ENCODE peak calls at places on chromosomes 5 and 9, in ten cellular contexts. One of them, this sample, is unnamed.

GRCh38 chr5:38029431-38030065 is 189.7 kb upstream of the GDNF start:
- DNase-seq in MG63: no peak
- DNase-seq in neural crest cell: no peak
- DNase-seq in frontal cortex: no peak
- DNase-seq in left cardiac atrium: no peak
- DNase-seq in astrocyte of the spinal cord: no peak
- DNase-seq in AML-193: no peak
- DNase-seq in HFFc6: no peak
- DNase-seq in nucleus accumbens: no peak
- DNase-seq in retina: no peak
- DNase-seq in this sample: no peak

GRCh38 chr9:89661956-89662717 is 57.3 kb downstream of the GADD45G start:
- DNase-seq in MG63: peak
- DNase-seq in neural crest cell: peak
- DNase-seq in frontal cortex: peak
- DNase-seq in left cardiac atrium: peak
- DNase-seq in astrocyte of the spinal cord: peak
- DNase-seq in AML-193: no peak
- DNase-seq in HFFc6: peak
- DNase-seq in nucleus accumbens: peak
- DNase-seq in retina: peak
- DNase-seq in this sample: peak

GRCh38 chr9:88270398-88270797 is 117.8 kb upstream of the SPIN1 start:
- DNase-seq in MG63: no peak
- DNase-seq in neural crest cell: no peak
- DNase-seq in frontal cortex: no peak
- DNase-seq in left cardiac atrium: no peak
- DNase-seq in astrocyte of the spinal cord: no peak
- DNase-seq in AML-193: no peak
- DNase-seq in HFFc6: peak
- DNase-seq in nucleus accumbens: no peak
- DNase-seq in retina: no peak
- DNase-seq in this sample: no peak

GRCh38 chr5:159059722-159060121 is 40.0 kb downstream of the EBF1 start:
- DNase-seq in MG63: no peak
- DNase-seq in neural crest cell: peak
- DNase-seq in frontal cortex: no peak
- DNase-seq in left cardiac atrium: no peak
- DNase-seq in astrocyte of the spinal cord: no peak
- DNase-seq in AML-193: peak
- DNase-seq in HFFc6: no peak
- DNase-seq in nucleus accumbens: no peak
- DNase-seq in retina: no peak
- DNase-seq in this sample: no peak

GRCh38 chr5:158320934-158321333 is 462.0 kb upstream of the CLINT1 start:
- DNase-seq in MG63: no peak
- DNase-seq in neural crest cell: no peak
- DNase-seq in frontal cortex: no peak
- DNase-seq in left cardiac atrium: no peak
- DNase-seq in astrocyte of the spinal cord: no peak
- DNase-seq in AML-193: no peak
- DNase-seq in HFFc6: no peak
- DNase-seq in nucleus accumbens: no peak
- DNase-seq in retina: no peak
- DNase-seq in this sample: no peak

GRCh38 chr9:7433508-7434292 is 365.9 kb downstream of the DMAC1 start:
- DNase-seq in MG63: peak
- DNase-seq in neural crest cell: no peak
- DNase-seq in frontal cortex: no peak
- DNase-seq in left cardiac atrium: no peak
- DNase-seq in astrocyte of the spinal cord: no peak
- DNase-seq in AML-193: no peak
- DNase-seq in HFFc6: no peak
- DNase-seq in nucleus accumbens: no peak
- DNase-seq in retina: no peak
- DNase-seq in this sample: no peak

GRCh38 chr5:140131967-140132409 is 6.3 kb downstream of the IGIP start:
- DNase-seq in MG63: peak
- DNase-seq in neural crest cell: no peak
- DNase-seq in frontal cortex: no peak
- DNase-seq in left cardiac atrium: peak
- DNase-seq in astrocyte of the spinal cord: peak
- DNase-seq in AML-193: peak
- DNase-seq in HFFc6: peak
- DNase-seq in nucleus accumbens: no peak
- DNase-seq in retina: no peak
- DNase-seq in this sample: no peak

GRCh38 chr9:116112236-116112635 is 41.4 kb upstream of the PAPPA start:
- DNase-seq in MG63: no peak
- DNase-seq in neural crest cell: no peak
- DNase-seq in frontal cortex: no peak
- DNase-seq in left cardiac atrium: no peak
- DNase-seq in astrocyte of the spinal cord: peak
- DNase-seq in AML-193: peak
- DNase-seq in HFFc6: peak
- DNase-seq in nucleus accumbens: no peak
- DNase-seq in retina: no peak
- DNase-seq in this sample: no peak

GRCh38 chr9:135928074-135928730 is 20.9 kb upstream of the CAMSAP1 start:
- DNase-seq in MG63: no peak
- DNase-seq in neural crest cell: no peak
- DNase-seq in frontal cortex: no peak
- DNase-seq in left cardiac atrium: no peak
- DNase-seq in astrocyte of the spinal cord: no peak
- DNase-seq in AML-193: no peak
- DNase-seq in HFFc6: no peak
- DNase-seq in nucleus accumbens: no peak
- DNase-seq in retina: no peak
- DNase-seq in this sample: no peak

GRCh38 chr5:109788596-109788995 is 98.9 kb downstream of the MAN2A1 start:
- DNase-seq in MG63: no peak
- DNase-seq in neural crest cell: no peak
- DNase-seq in frontal cortex: no peak
- DNase-seq in left cardiac atrium: no peak
- DNase-seq in astrocyte of the spinal cord: no peak
- DNase-seq in AML-193: no peak
- DNase-seq in HFFc6: no peak
- DNase-seq in nucleus accumbens: no peak
- DNase-seq in retina: no peak
- DNase-seq in this sample: no peak

GRCh38 chr9:116002624-116003023 is 151.0 kb upstream of the PAPPA start:
- DNase-seq in MG63: peak
- DNase-seq in neural crest cell: no peak
- DNase-seq in frontal cortex: no peak
- DNase-seq in left cardiac atrium: no peak
- DNase-seq in astrocyte of the spinal cord: peak
- DNase-seq in AML-193: no peak
- DNase-seq in HFFc6: peak
- DNase-seq in nucleus accumbens: no peak
- DNase-seq in retina: no peak
- DNase-seq in this sample: no peak

GRCh38 chr5:111595425-111595824 is 83.1 kb upstream of the STARD4 start:
- DNase-seq in MG63: no peak
- DNase-seq in neural crest cell: no peak
- DNase-seq in frontal cortex: no peak
- DNase-seq in left cardiac atrium: no peak
- DNase-seq in astrocyte of the spinal cord: no peak
- DNase-seq in AML-193: no peak
- DNase-seq in HFFc6: no peak
- DNase-seq in nucleus accumbens: no peak
- DNase-seq in retina: no peak
- DNase-seq in this sample: no peak

GRCh38 chr5:125481506-125482455 is 735.3 kb upstream of the ZNF608 start:
- DNase-seq in MG63: no peak
- DNase-seq in neural crest cell: no peak
- DNase-seq in frontal cortex: no peak
- DNase-seq in left cardiac atrium: no peak
- DNase-seq in astrocyte of the spinal cord: no peak
- DNase-seq in AML-193: no peak
- DNase-seq in HFFc6: no peak
- DNase-seq in nucleus accumbens: no peak
- DNase-seq in retina: peak
- DNase-seq in this sample: peak

GRCh38 chr5:81420039-81420667 is 26.2 kb upstream of the ACOT12 start:
- DNase-seq in MG63: peak
- DNase-seq in neural crest cell: no peak
- DNase-seq in frontal cortex: no peak
- DNase-seq in left cardiac atrium: no peak
- DNase-seq in astrocyte of the spinal cord: peak
- DNase-seq in AML-193: peak
- DNase-seq in HFFc6: peak
- DNase-seq in nucleus accumbens: no peak
- DNase-seq in retina: no peak
- DNase-seq in this sample: peak

GRCh38 chr5:75040973-75041372 is 11.4 kb downstream of the GCNT4 start:
- DNase-seq in MG63: no peak
- DNase-seq in neural crest cell: no peak
- DNase-seq in frontal cortex: no peak
- DNase-seq in left cardiac atrium: no peak
- DNase-seq in astrocyte of the spinal cord: no peak
- DNase-seq in AML-193: no peak
- DNase-seq in HFFc6: peak
- DNase-seq in nucleus accumbens: no peak
- DNase-seq in retina: no peak
- DNase-seq in this sample: no peak

GRCh38 chr5:56200856-56201638 is 32.1 kb downstream of the ANKRD55 start:
- DNase-seq in MG63: peak
- DNase-seq in neural crest cell: peak
- DNase-seq in frontal cortex: peak
- DNase-seq in left cardiac atrium: peak
- DNase-seq in astrocyte of the spinal cord: peak
- DNase-seq in AML-193: peak
- DNase-seq in HFFc6: peak
- DNase-seq in nucleus accumbens: peak
- DNase-seq in retina: peak
- DNase-seq in this sample: peak

GRCh38 chr9:120856700-120857099 is 14.0 kb upstream of the PSMD5 start:
- DNase-seq in MG63: no peak
- DNase-seq in neural crest cell: no peak
- DNase-seq in frontal cortex: no peak
- DNase-seq in left cardiac atrium: no peak
- DNase-seq in astrocyte of the spinal cord: no peak
- DNase-seq in AML-193: no peak
- DNase-seq in HFFc6: no peak
- DNase-seq in nucleus accumbens: no peak
- DNase-seq in retina: no peak
- DNase-seq in this sample: no peak

GRCh38 chr5:1975898-1976765 is 93.4 kb upstream of the IRX4 start:
- DNase-seq in MG63: no peak
- DNase-seq in neural crest cell: no peak
- DNase-seq in frontal cortex: no peak
- DNase-seq in left cardiac atrium: no peak
- DNase-seq in astrocyte of the spinal cord: no peak
- DNase-seq in AML-193: peak
- DNase-seq in HFFc6: no peak
- DNase-seq in nucleus accumbens: no peak
- DNase-seq in retina: no peak
- DNase-seq in this sample: no peak

GRCh38 chr9:129125478-129125877 is 14.3 kb downstream of the PTPA start:
- DNase-seq in MG63: peak
- DNase-seq in neural crest cell: no peak
- DNase-seq in frontal cortex: no peak
- DNase-seq in left cardiac atrium: no peak
- DNase-seq in astrocyte of the spinal cord: peak
- DNase-seq in AML-193: no peak
- DNase-seq in HFFc6: peak
- DNase-seq in nucleus accumbens: no peak
- DNase-seq in retina: no peak
- DNase-seq in this sample: no peak

GRCh38 chr9:80020056-80020455 is 448.3 kb downstream of the TLE4 start:
- DNase-seq in MG63: no peak
- DNase-seq in neural crest cell: no peak
- DNase-seq in frontal cortex: no peak
- DNase-seq in left cardiac atrium: no peak
- DNase-seq in astrocyte of the spinal cord: no peak
- DNase-seq in AML-193: no peak
- DNase-seq in HFFc6: no peak
- DNase-seq in nucleus accumbens: no peak
- DNase-seq in retina: no peak
- DNase-seq in this sample: no peak

GRCh38 chr9:129775443-129775842 is 22.6 kb upstream of the PTGES start:
- DNase-seq in MG63: no peak
- DNase-seq in neural crest cell: no peak
- DNase-seq in frontal cortex: no peak
- DNase-seq in left cardiac atrium: no peak
- DNase-seq in astrocyte of the spinal cord: no peak
- DNase-seq in AML-193: no peak
- DNase-seq in HFFc6: no peak
- DNase-seq in nucleus accumbens: no peak
- DNase-seq in retina: no peak
- DNase-seq in this sample: no peak

GRCh38 chr9:5569357-5569756 is 59.0 kb downstream of the PDCD1LG2 start:
- DNase-seq in MG63: no peak
- DNase-seq in neural crest cell: no peak
- DNase-seq in frontal cortex: no peak
- DNase-seq in left cardiac atrium: no peak
- DNase-seq in astrocyte of the spinal cord: no peak
- DNase-seq in AML-193: peak
- DNase-seq in HFFc6: no peak
- DNase-seq in nucleus accumbens: no peak
- DNase-seq in retina: peak
- DNase-seq in this sample: no peak

GRCh38 chr5:34804913-34805312 is 34.1 kb upstream of the TTC23L start:
- DNase-seq in MG63: no peak
- DNase-seq in neural crest cell: no peak
- DNase-seq in frontal cortex: no peak
- DNase-seq in left cardiac atrium: no peak
- DNase-seq in astrocyte of the spinal cord: peak
- DNase-seq in AML-193: no peak
- DNase-seq in HFFc6: no peak
- DNase-seq in nucleus accumbens: no peak
- DNase-seq in retina: no peak
- DNase-seq in this sample: no peak

GRCh38 chr5:548256-548655 is 24.0 kb upstream of the SLC9A3 start:
- DNase-seq in MG63: peak
- DNase-seq in neural crest cell: no peak
- DNase-seq in frontal cortex: no peak
- DNase-seq in left cardiac atrium: peak
- DNase-seq in astrocyte of the spinal cord: no peak
- DNase-seq in AML-193: no peak
- DNase-seq in HFFc6: peak
- DNase-seq in nucleus accumbens: no peak
- DNase-seq in retina: no peak
- DNase-seq in this sample: no peak

GRCh38 chr5:97383996-97384395 is 200.9 kb upstream of the RIOK2 start:
- DNase-seq in MG63: no peak
- DNase-seq in neural crest cell: no peak
- DNase-seq in frontal cortex: no peak
- DNase-seq in left cardiac atrium: no peak
- DNase-seq in astrocyte of the spinal cord: peak
- DNase-seq in AML-193: no peak
- DNase-seq in HFFc6: peak
- DNase-seq in nucleus accumbens: no peak
- DNase-seq in retina: no peak
- DNase-seq in this sample: no peak

GRCh38 chr9:120412425-120412951 is 167.5 kb downstream of the CDK5RAP2 start:
- DNase-seq in MG63: no peak
- DNase-seq in neural crest cell: no peak
- DNase-seq in frontal cortex: no peak
- DNase-seq in left cardiac atrium: peak
- DNase-seq in astrocyte of the spinal cord: peak
- DNase-seq in AML-193: no peak
- DNase-seq in HFFc6: peak
- DNase-seq in nucleus accumbens: no peak
- DNase-seq in retina: no peak
- DNase-seq in this sample: no peak

GRCh38 chr5:74205745-74206570 is 434.6 kb downstream of the ENC1 start:
- DNase-seq in MG63: no peak
- DNase-seq in neural crest cell: no peak
- DNase-seq in frontal cortex: no peak
- DNase-seq in left cardiac atrium: no peak
- DNase-seq in astrocyte of the spinal cord: no peak
- DNase-seq in AML-193: no peak
- DNase-seq in HFFc6: no peak
- DNase-seq in nucleus accumbens: no peak
- DNase-seq in retina: no peak
- DNase-seq in this sample: no peak

GRCh38 chr5:114018178-114018577 is 343.7 kb upstream of the KCNN2 start:
- DNase-seq in MG63: no peak
- DNase-seq in neural crest cell: no peak
- DNase-seq in frontal cortex: peak
- DNase-seq in left cardiac atrium: no peak
- DNase-seq in astrocyte of the spinal cord: no peak
- DNase-seq in AML-193: no peak
- DNase-seq in HFFc6: peak
- DNase-seq in nucleus accumbens: no peak
- DNase-seq in retina: peak
- DNase-seq in this sample: peak